ENCODE peak calls at places on chromosomes 5 and 9, in ten cellular contexts. F, C, Y, A, B, Z, W, G, K and D are unnamed samples.
A peak's percentile ranks its signal among the peaks of the same experiment; 100 is the strongest.

GRCh38 chr5:64773533-64773932 is 4.8 kb downstream of the CWC27 start:
- DNase-seq in F (no peak), Z (no peak), K (no peak), C (no peak), G (no peak), B (no peak), Y (no peak), W (no peak), A (no peak), D (no peak)

GRCh38 chr5:75654693-75655315 is 43.6 kb downstream of the ANKDD1B start:
- DNase-seq in G (no peak), F (no peak), B (no peak), Z (no peak), A (no peak), C (no peak), Y (no peak), W (no peak), K (no peak), D (no peak)

GRCh38 chr5:91381774-91382492 is 1.2 kb downstream of the ARRDC3 start:
- DNase-seq in Z (peak; percentile 81), Y (peak; percentile 81), G (peak; percentile 47), C (peak; percentile 92), K (peak; percentile 89), A (no peak), B (peak; percentile 64), F (peak; percentile 92), W (peak; percentile 77), D (peak; percentile 61)

GRCh38 chr5:157308826-157309465 is 43.0 kb downstream of the CYFIP2 start:
- DNase-seq in C (no peak), W (no peak), Y (no peak), B (no peak), Z (no peak), F (peak; percentile 6), K (no peak), G (no peak), A (no peak), D (no peak)

GRCh38 chr9:132411091-132411508 is 1.1 kb downstream of the CFAP77 start:
- DNase-seq in A (no peak), F (peak; percentile 21), W (no peak), C (peak; percentile 27), Z (peak; percentile 42), K (peak; percentile 90), B (peak; percentile 79), G (no peak), Y (peak; percentile 73), D (no peak)

GRCh38 chr5:127892467-127893207 is 189.4 kb downstream of the CCDC192 start:
- DNase-seq in Z (peak; percentile 76), K (no peak), W (peak; percentile 77), G (no peak), A (no peak), F (peak; percentile 59), Y (peak; percentile 72), C (peak; percentile 79), B (no peak), D (no peak)

GRCh38 chr5:134784946-134785620 is 26.5 kb downstream of the DDX46 start:
- DNase-seq in A (no peak), C (peak; percentile 32), G (no peak), K (no peak), Y (no peak), B (no peak), W (peak; percentile 82), Z (peak; percentile 39), F (peak; percentile 71), D (no peak)

GRCh38 chr5:87190687-87191086 is 77.0 kb upstream of the RASA1 start:
- DNase-seq in G (no peak), Z (no peak), A (no peak), F (no peak), C (no peak), W (no peak), Y (no peak), B (no peak), K (no peak), D (no peak)

GRCh38 chr5:6193315-6193714 is 185.0 kb downstream of the MED10 start:
- DNase-seq in Y (no peak), W (no peak), A (no peak), F (no peak), G (no peak), B (no peak), K (no peak), Z (no peak), C (no peak), D (no peak)

GRCh38 chr5:134226441-134227192 is 744 bp upstream of the PPP2CA start:
- DNase-seq in F (no peak), Y (peak; percentile 10), Z (peak; percentile 20), W (no peak), B (no peak), K (no peak), G (no peak), C (peak; percentile 30), A (no peak), D (no peak)

GRCh38 chr9:133738039-133738805 is at the start of gene SARDH:
- DNase-seq in Y (no peak), W (peak; percentile 16), G (peak; percentile 51), C (peak; percentile 46), A (no peak), K (peak; percentile 84), B (peak; percentile 81), Z (no peak), F (peak; percentile 26), D (no peak)

GRCh38 chr5:14591548-14591947 is 10.0 kb downstream of the OTULINL start:
- DNase-seq in C (no peak), Y (no peak), A (no peak), K (no peak), F (no peak), W (peak; percentile 9), B (no peak), G (no peak), Z (no peak), D (no peak)

GRCh38 chr9:6113312-6113711 is 97.9 kb upstream of the RANBP6 start:
- DNase-seq in Y (no peak), Z (no peak), W (no peak), F (no peak), C (no peak), G (no peak), K (no peak), B (no peak), A (no peak), D (no peak)

GRCh38 chr5:67176931-67177330 is 19.7 kb downstream of the CD180 start:
- DNase-seq in G (no peak), Y (no peak), K (no peak), Z (no peak), B (no peak), F (no peak), W (no peak), C (no peak), A (no peak), D (no peak)

GRCh38 chr5:124746252-124746915 is at the start of gene ZNF608:
- DNase-seq in Y (peak; percentile 35), W (peak; percentile 75), C (peak; percentile 93), K (peak; percentile 77), G (no peak), B (no peak), A (peak; percentile 67), F (peak; percentile 91), Z (peak; percentile 62), D (peak; percentile 67)

DNA sequence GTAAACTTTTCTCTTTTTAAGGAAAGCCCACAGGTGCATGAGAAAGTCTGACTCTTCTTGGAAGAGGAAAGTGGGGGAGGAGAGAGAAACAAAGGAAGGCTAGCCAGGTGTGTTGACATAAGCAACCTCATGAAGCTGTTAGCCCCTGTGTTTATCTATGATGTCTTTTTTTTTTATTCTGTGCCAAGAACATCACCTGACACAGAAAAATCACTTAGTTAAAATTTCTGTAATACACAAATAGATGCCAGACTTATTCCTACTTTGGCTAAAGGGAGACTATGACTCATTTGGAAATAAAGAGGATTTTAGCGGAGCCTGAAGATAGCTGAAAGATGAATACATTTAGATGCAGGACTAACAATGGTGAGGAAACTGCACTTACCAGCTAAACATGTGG is 58.3 kb downstream of the BAAT start:
- DNase-seq in B (no peak), A (no peak), F (no peak), W (peak; percentile 3), Y (peak; percentile 73), Z (peak; percentile 89), G (no peak), K (no peak), C (no peak), D (no peak)
- H3K4me3 ChIP-seq in B (no peak overlapping the region), A (no peak overlapping the region), F (no peak overlapping the region), W (no peak overlapping the region), Y (peak overlapping the region; percentile 5), Z (no peak overlapping the region), G (no peak overlapping the region), K (no peak overlapping the region), C (no peak overlapping the region), D (no peak overlapping the region)

GRCh38 chr5:148828461-148829247 is 2.2 kb downstream of the ADRB2 start:
- DNase-seq in F (peak; percentile 27), C (no peak), G (no peak), A (no peak), W (no peak), B (no peak), Y (no peak), Z (peak; percentile 73), K (no peak), D (no peak)
- H3K4me3 ChIP-seq in F (peak overlapping the region; percentile 30), C (no peak overlapping the region), G (peak overlapping the region; percentile 86), A (peak overlapping the region; percentile 67), W (peak overlapping the region; percentile 11), B (no peak overlapping the region), Y (no peak overlapping the region), Z (peak overlapping the region; percentile 86), K (no peak overlapping the region), D (peak overlapping the region; percentile 8)

GRCh38 chr9:122116448-122117173 is 23.5 kb upstream of the TTLL11 start:
- DNase-seq in K (no peak), F (no peak), G (no peak), C (no peak), Z (no peak), W (no peak), A (no peak), B (no peak), Y (no peak), D (no peak)

GRCh38 chr9:122119166-122119521 is 26.0 kb upstream of the TTLL11 start:
- DNase-seq in K (no peak), F (no peak), W (no peak), C (no peak), A (no peak), G (no peak), B (no peak), Y (no peak), Z (no peak), D (no peak)

GRCh38 chr9:122120672-122121071 is 27.6 kb upstream of the TTLL11 start:
- DNase-seq in B (no peak), K (no peak), C (no peak), G (no peak), F (no peak), A (no peak), Z (no peak), Y (no peak), W (no peak), D (no peak)

GRCh38 chr9:122119721-122120120 is 26.6 kb upstream of the TTLL11 start:
- DNase-seq in A (no peak), G (no peak), F (no peak), K (no peak), B (no peak), Z (no peak), W (no peak), C (no peak), Y (no peak), D (no peak)

GRCh38 chr9:122118343-122119165 is 25.4 kb upstream of the TTLL11 start:
- DNase-seq in Y (no peak), F (no peak), B (no peak), G (no peak), C (peak; percentile 13), K (no peak), Z (no peak), W (no peak), A (no peak), D (no peak)
- H3K4me3 ChIP-seq in Y (no peak overlapping the region), F (no peak overlapping the region), B (no peak overlapping the region), G (no peak overlapping the region), C (no peak overlapping the region), K (no peak overlapping the region), Z (no peak overlapping the region), W (no peak overlapping the region), A (no peak overlapping the region), D (no peak overlapping the region)

GRCh38 chr5:132662925-132663770 is 5.2 kb downstream of the IL13 start:
- DNase-seq in Z (no peak), W (no peak), G (no peak), C (peak; percentile 14), B (no peak), F (no peak), A (no peak), K (no peak), Y (peak; percentile 13), D (no peak)
- H3K4me3 ChIP-seq in Z (no peak overlapping the region), W (no peak overlapping the region), G (no peak overlapping the region), C (no peak overlapping the region), B (no peak overlapping the region), F (no peak overlapping the region), A (no peak overlapping the region), K (no peak overlapping the region), Y (no peak overlapping the region), D (no peak overlapping the region)